ENCODE peak calls at places on chromosomes 16 and 17, in ten cellular contexts. J is stimulated activated CD4-positive, alpha-beta T cell treated with anti-CD3 and anti-CD28 coated beads, Interleukin-2, amount 100 ng/mL, for 48 hours; V is keratinocyte; Z is glomerular endothelial cell; P is coronary artery; B is amygdala; U is uterus; L is heart right ventricle; N is NCI-H774; S is CMK. I is an unnamed sample.

GRCh38 chr16:69553332-69553731 is 12.4 kb upstream of the NFAT5 start:
- DNase-seq in J (no peak), V (no peak), Z (no peak), P (no peak), B (no peak), U (no peak), L (no peak), N (no peak), S (no peak), I (no peak)

GRCh38 chr17:71765437-71765836 is 355.4 kb upstream of the SOX9 start:
- DNase-seq in J (no peak), V (no peak), Z (no peak), P (no peak), B (no peak), U (no peak), L (no peak), N (no peak), S (no peak), I (no peak)

GRCh38 chr17:79537061-79537460 is 73.8 kb downstream of the RBFOX3 start:
- DNase-seq in J (no peak), V (no peak), Z (no peak), P (no peak), B (no peak), U (no peak), L (no peak), N (no peak), S (no peak), I (no peak)

GRCh38 chr16:54931041-54931756 is 534 bp downstream of the IRX5 start:
- DNase-seq in J (no peak), V (no peak), Z (no peak), P (no peak), B (no peak), U (no peak), L (peak; percentile 40), N (peak; percentile 51), S (no peak), I (no peak)

GRCh38 chr16:6335072-6335471 is 997.6 kb upstream of the RBFOX1 start:
- DNase-seq in J (peak; percentile 1), V (no peak), Z (no peak), P (no peak), B (no peak), U (no peak), L (no peak), N (no peak), S (no peak), I (no peak)

GRCh38 chr17:50689956-50690886 is 17.5 kb downstream of the ANKRD40 start:
- DNase-seq in J (no peak), V (no peak), Z (no peak), P (no peak), B (peak; percentile 12), U (no peak), L (no peak), N (no peak), S (no peak), I (no peak)

GRCh38 chr16:46496701-46497100 is 124.5 kb downstream of the SHCBP1 start:
- DNase-seq in J (no peak), V (no peak), Z (no peak), P (no peak), B (no peak), U (no peak), L (no peak), N (no peak), S (no peak), I (no peak)

GRCh38 chr17:55072910-55073309 is 104.3 kb downstream of the STXBP4 start:
- DNase-seq in J (no peak), V (no peak), Z (no peak), P (no peak), B (no peak), U (no peak), L (no peak), N (no peak), S (no peak), I (no peak)

GRCh38 chr16:16073884-16074781 is 124.7 kb downstream of the ABCC1 start:
- DNase-seq in J (no peak), V (no peak), Z (no peak), P (no peak), B (no peak), U (no peak), L (no peak), N (no peak), S (peak; percentile 90), I (no peak)

GRCh38 chr16:305916-306315 is 23.0 kb downstream of the PDIA2 start:
- DNase-seq in J (no peak), V (peak; percentile 19), Z (no peak), P (no peak), B (no peak), U (no peak), L (no peak), N (no peak), S (no peak), I (no peak)

GRCh38 chr16:853981-854807 is 53.7 kb upstream of the GNG13 start:
- DNase-seq in J (no peak), V (no peak), Z (no peak), P (no peak), B (no peak), U (no peak), L (no peak), N (no peak), S (no peak), I (no peak)

GRCh38 chr17:66337866-66338472 is 35.6 kb downstream of the PRKCA start:
- DNase-seq in J (no peak), V (no peak), Z (no peak), P (no peak), B (no peak), U (no peak), L (no peak), N (no peak), S (no peak), I (no peak)

GRCh38 chr17:8224891-8225812 is 14.8 kb upstream of the AURKB start:
- DNase-seq in J (no peak), V (no peak), Z (no peak), P (no peak), B (no peak), U (no peak), L (no peak), N (no peak), S (no peak), I (no peak)

GRCh38 chr17:75830168-75831031 is 13.8 kb downstream of the UNC13D start:
- DNase-seq in J (no peak), V (no peak), Z (no peak), P (no peak), B (no peak), U (no peak), L (no peak), N (no peak), S (no peak), I (no peak)

GRCh38 chr17:59504821-59505220 is 60.6 kb upstream of the DHX40 start:
- DNase-seq in J (no peak), V (no peak), Z (no peak), P (no peak), B (no peak), U (no peak), L (no peak), N (no peak), S (no peak), I (no peak)

GRCh38 chr17:75927286-75927922 is 13.4 kb downstream of the FBF1 start:
- DNase-seq in J (no peak), V (no peak), Z (no peak), P (no peak), B (no peak), U (no peak), L (no peak), N (no peak), S (no peak), I (no peak)

GRCh38 chr16:21277927-21278706 is at the start of gene CRYM:
- DNase-seq in J (peak; percentile 59), V (no peak), Z (no peak), P (peak; percentile 78), B (no peak), U (peak; percentile 32), L (peak; percentile 75), N (peak; percentile 56), S (no peak), I (no peak)

GRCh38 chr17:48505788-48506187 is 25.0 kb downstream of the HOXB1 start:
- DNase-seq in J (no peak), V (peak; percentile 30), Z (peak; percentile 71), P (no peak), B (no peak), U (no peak), L (no peak), N (peak; percentile 100), S (no peak), I (no peak)

GRCh38 chr17:49383048-49383447 is 21.0 kb upstream of the ZNF652 start:
- DNase-seq in J (no peak), V (no peak), Z (no peak), P (no peak), B (no peak), U (no peak), L (no peak), N (no peak), S (no peak), I (no peak)

GRCh38 chr17:64574646-64575045 is 67.9 kb downstream of the CEP95 start:
- DNase-seq in J (no peak), V (no peak), Z (no peak), P (no peak), B (no peak), U (no peak), L (no peak), N (no peak), S (no peak), I (no peak)

GRCh38 chr17:7041607-7042506 is 2.0 kb downstream of the SLC16A11 start:
- DNase-seq in J (no peak), V (no peak), Z (no peak), P (no peak), B (no peak), U (no peak), L (no peak), N (no peak), S (no peak), I (no peak)

GRCh38 chr17:73211745-73212144 is 18.9 kb downstream of the COG1 start:
- DNase-seq in J (no peak), V (no peak), Z (no peak), P (no peak), B (no peak), U (no peak), L (no peak), N (no peak), S (no peak), I (no peak)

GRCh38 chr17:83099086-83099540 is 19.7 kb downstream of the METRNL start:
- DNase-seq in J (no peak), V (no peak), Z (no peak), P (no peak), B (no peak), U (no peak), L (no peak), N (no peak), S (no peak), I (no peak)

GRCh38 chr16:78211200-78211599 is 111.7 kb downstream of the WWOX start:
- DNase-seq in J (no peak), V (no peak), Z (no peak), P (no peak), B (no peak), U (no peak), L (no peak), N (no peak), S (no peak), I (no peak)

GRCh38 chr17:15343749-15344148 is 2.4 kb upstream of the TEKT3 start:
- DNase-seq in J (no peak), V (no peak), Z (no peak), P (no peak), B (no peak), U (peak; percentile 31), L (no peak), N (no peak), S (no peak), I (no peak)

GRCh38 chr16:25108054-25108453 is 3.5 kb upstream of the LCMT1 start:
- DNase-seq in J (no peak), V (no peak), Z (no peak), P (no peak), B (no peak), U (no peak), L (no peak), N (no peak), S (no peak), I (no peak)

GRCh38 chr17:73901661-73902415 is 257.6 kb upstream of the SDK2 start:
- DNase-seq in J (peak; percentile 18), V (no peak), Z (no peak), P (peak; percentile 66), B (no peak), U (no peak), L (peak; percentile 41), N (peak; percentile 91), S (no peak), I (no peak)

GRCh38 chr17:77319211-77320031 is 178.7 kb downstream of the SEC14L1 start:
- DNase-seq in J (no peak), V (peak; percentile 64), Z (no peak), P (peak; percentile 97), B (no peak), U (peak; percentile 88), L (peak; percentile 76), N (no peak), S (peak; percentile 81), I (peak; percentile 72)